ENCODE peak calls at places on chromosomes 16 and 17, in five cellular contexts. P is psoas muscle, M is RWPE1, C is right lobe of liver, X is brain microvascular endothelial cell. A is an unnamed sample.

GRCh38 chr17:30340957-30341356 is 7.1 kb upstream of the TMIGD1 start:
- DNase-seq in C (no peak), P (no peak), X (no peak), M (no peak), A (no peak)

GRCh38 chr16:8774208-8774607 is 23.2 kb downstream of the TMEM186 start:
- DNase-seq in P (no peak), M (no peak), C (no peak), X (no peak), A (no peak)

GRCh38 chr17:78796134-78796900 is 14.2 kb upstream of the CYTH1 start:
- DNase-seq in M (no peak), P (peak), C (no peak), X (no peak), A (no peak)

GRCh38 chr17:75774988-75775668 is 9.5 kb upstream of the UNK start:
- DNase-seq in M (no peak), P (peak), X (no peak), C (no peak), A (no peak)

GRCh38 chr17:68035131-68035522 is 408 bp upstream of the KPNA2 start:
- DNase-seq in M (no peak), C (peak), X (peak), P (peak), A (no peak)

GRCh38 chr17:81028506-81028858 is 6.5 kb upstream of the BAIAP2 start:
- DNase-seq in M (no peak), P (peak), X (no peak), C (no peak), A (no peak)

GRCh38 chr17:81991684-81992513 is 14.5 kb downstream of the ASPSCR1 start:
- DNase-seq in X (peak), M (peak), P (peak), C (peak), A (no peak)

GRCh38 chr16:85570213-85570734 is 42.8 kb upstream of the GSE1 start:
- DNase-seq in X (no peak), P (no peak), M (no peak), C (no peak), A (peak)

GRCh38 chr17:46765491-46765890 is 53.0 kb downstream of the WNT3 start:
- DNase-seq in P (no peak), M (no peak), C (no peak), X (no peak), A (no peak)

GRCh38 chr17:41678907-41679739 is 9.6 kb upstream of the EIF1 start:
- DNase-seq in M (no peak), X (no peak), P (peak), C (no peak), A (no peak)

GRCh38 chr17:18037482-18037881 is 1.5 kb downstream of the ATPAF2 start:
- DNase-seq in P (no peak), C (no peak), M (no peak), X (no peak), A (no peak)

GRCh38 chr16:12781777-12782176 is 21.9 kb downstream of the CPPED1 start:
- DNase-seq in P (no peak), M (no peak), C (no peak), X (no peak), A (no peak)

GRCh38 chr17:4966844-4967538 is 626 bp downstream of the SPAG7 start:
- DNase-seq in C (peak), P (peak), M (peak), X (peak), A (peak)

GRCh38 chr16:64455275-64455674 is 666.6 kb downstream of the CDH11 start:
- DNase-seq in C (no peak), M (no peak), X (no peak), P (no peak), A (no peak)

GRCh38 chr16:68246671-68247070 is 1.5 kb downstream of the PLA2G15 start:
- DNase-seq in M (no peak), P (peak), X (no peak), C (no peak), A (no peak)

GRCh38 chr16:66474750-66475199 is 47.7 kb downstream of the BEAN1 start:
- DNase-seq in X (no peak), C (no peak), P (no peak), M (no peak), A (peak)

GRCh38 chr16:12066823-12067222 is 90.3 kb downstream of the SNX29 start:
- DNase-seq in M (no peak), P (peak), C (no peak), X (no peak), A (no peak)

GRCh38 chr17:56978441-56979090 is 635 bp downstream of the SCPEP1 start:
- DNase-seq in X (no peak), M (no peak), C (no peak), P (no peak), A (peak)

GRCh38 chr17:77328823-77329740 is 188.3 kb downstream of the SEC14L1 start:
- DNase-seq in C (no peak), M (no peak), P (no peak), X (no peak), A (no peak)

GRCh38 chr16:3999479-3999868 is 116.8 kb downstream of the ADCY9 start:
- DNase-seq in M (no peak), X (peak), C (no peak), P (peak), A (no peak)

GRCh38 chr17:31517524-31517923 is 126.0 kb downstream of the RAB11FIP4 start:
- DNase-seq in C (no peak), X (no peak), P (no peak), M (peak), A (no peak)

GRCh38 chr16:68444058-68444657 is 4.2 kb downstream of the SMPD3 start:
- DNase-seq in P (no peak), C (peak), M (peak), X (peak), A (peak)

GRCh38 chr17:16189791-16190348 is 25.5 kb downstream of the NCOR1 start:
- DNase-seq in P (no peak), X (no peak), C (no peak), M (peak), A (no peak)

GRCh38 chr17:75338335-75338734 is 49.1 kb upstream of the SLC25A19 start:
- DNase-seq in C (no peak), P (no peak), X (no peak), M (no peak), A (no peak)

GRCh38 chr17:50153650-50154575 is 3.4 kb upstream of the PPP1R9B start:
- DNase-seq in C (no peak), X (no peak), M (peak), P (peak), A (no peak)

GRCh38 chr17:50152736-50153135 is 2.3 kb upstream of the PPP1R9B start:
- DNase-seq in M (no peak), P (peak), X (no peak), C (no peak), A (no peak)

GRCh38 chr17:50151041-50151936 is 812 bp upstream of the PPP1R9B start:
- DNase-seq in C (peak), X (peak), M (peak), P (peak), A (peak)

GRCh38 chr17:50150354-50151040 is at the start of gene PPP1R9B:
- DNase-seq in M (no peak), P (no peak), C (no peak), X (no peak), A (no peak)

DNA sequence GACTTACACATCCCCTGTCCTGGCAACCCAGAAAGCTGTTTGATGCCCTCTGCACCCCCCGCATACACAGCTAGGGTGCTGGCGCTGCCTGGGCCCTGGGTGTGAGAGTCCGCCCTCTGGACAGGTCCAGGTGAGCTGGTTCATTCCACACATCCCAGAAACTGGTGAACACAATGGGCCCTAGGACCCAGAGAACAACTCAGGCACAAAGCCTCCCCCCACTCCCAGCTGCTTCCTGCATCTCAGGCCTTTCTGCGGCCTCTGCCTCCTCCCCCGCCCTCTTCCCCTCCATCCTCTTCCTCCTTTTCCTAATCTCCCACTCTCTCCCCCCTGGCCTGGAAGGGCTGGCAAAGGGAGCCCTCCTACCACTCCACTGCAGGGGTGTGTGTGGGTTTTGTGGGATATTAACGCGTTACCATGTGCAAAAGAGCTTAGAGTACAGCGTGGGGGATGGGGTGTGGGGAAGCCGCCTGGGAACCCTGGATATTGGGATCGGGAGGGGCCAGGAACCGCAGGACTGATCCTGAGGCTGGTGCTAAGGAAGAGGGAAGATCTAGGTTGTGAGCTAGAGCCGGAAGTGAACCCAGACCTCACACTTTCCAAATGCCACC is 1.6 kb upstream of the PPP1R9B start:
- DNase-seq in M (peak), X (peak), P (peak), C (peak), A (peak)
- TF ChIP-seq CTCF in M (no peak), X (no peak), P (no peak), C (no peak), A (no peak)

GRCh38 chr17:49779730-49780220 is 8.7 kb upstream of the KAT7 start:
- DNase-seq in M (peak), P (no peak), C (no peak), X (peak), A (peak)
- TF ChIP-seq CTCF in M (peak), P (peak), C (peak), X (peak), A (peak)

GRCh38 chr17:19321481-19322128 is 40.9 kb downstream of the B9D1 start:
- DNase-seq in M (no peak), X (no peak), C (peak), P (no peak), A (no peak)
- TF ChIP-seq CTCF in M (no peak), X (peak), C (peak), P (no peak), A (no peak)

GRCh38 chr16:88924834-88925539 is 52.0 kb downstream of the CBFA2T3 start:
- DNase-seq in C (no peak), M (peak), P (peak), X (peak), A (peak)
- TF ChIP-seq CTCF in C (no peak), M (peak), P (peak), X (peak), A (peak)

GRCh38 chr16:87930456-87930855 is 5.9 kb downstream of the CA5A start:
- DNase-seq in M (no peak), C (no peak), X (no peak), P (no peak), A (no peak)
- TF ChIP-seq CTCF in M (no peak), C (peak), X (peak), P (no peak), A (peak)

GRCh38 chr17:48470388-48471034 is 40.5 kb upstream of the SKAP1 start:
- DNase-seq in X (no peak), C (no peak), P (no peak), M (no peak), A (no peak)
- TF ChIP-seq CTCF in X (peak), C (no peak), P (no peak), M (no peak), A (no peak)

DNA sequence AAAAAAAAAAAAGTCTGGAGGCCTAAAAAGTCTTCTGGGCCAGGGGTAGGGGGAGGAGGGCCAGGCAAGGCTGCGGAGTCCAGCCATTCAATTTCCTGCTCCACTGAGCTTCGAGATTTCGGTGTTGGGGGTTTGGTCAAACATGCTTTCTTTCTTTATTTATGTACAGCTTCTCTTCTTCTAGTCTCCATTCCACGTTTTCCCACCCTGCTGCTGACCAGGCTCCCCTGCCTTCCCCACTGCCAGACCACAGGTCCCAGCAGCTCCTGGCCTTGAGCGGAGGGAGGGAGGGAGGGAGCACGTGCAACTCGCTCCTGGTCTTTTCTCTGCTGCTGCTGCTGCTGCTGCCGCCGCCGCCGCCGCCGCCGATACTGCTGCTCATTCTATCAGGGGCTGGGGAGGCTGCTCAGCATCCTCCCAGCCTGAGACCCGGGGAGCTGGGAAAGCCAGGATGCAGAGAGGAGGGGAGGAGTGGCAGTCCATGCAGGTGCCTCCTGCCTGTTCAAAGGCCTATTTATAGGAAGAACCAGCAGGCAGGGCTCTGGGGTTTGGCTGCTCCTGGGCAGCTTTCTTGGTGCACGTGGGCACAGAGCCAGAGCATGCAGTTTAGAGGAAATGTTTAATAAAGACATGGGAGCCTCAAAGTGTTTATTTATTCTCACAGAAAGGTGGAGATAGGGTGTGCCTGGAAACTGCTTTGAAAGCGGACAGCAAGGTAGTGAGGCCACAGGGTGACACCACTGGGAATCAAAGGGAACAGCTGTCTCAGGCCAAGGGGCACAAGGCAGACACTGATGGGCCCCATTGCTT is 23.4 kb upstream of the ZFHX3 start:
- DNase-seq in P (peak), M (no peak), C (peak), X (no peak), A (no peak)
- TF ChIP-seq CTCF in P (no peak), M (no peak), C (no peak), X (no peak), A (no peak)

GRCh38 chr16:19213885-19214284 is 45.8 kb downstream of the SYT17 start:
- DNase-seq in X (no peak), P (no peak), C (no peak), M (no peak), A (no peak)

GRCh38 chr16:19212059-19212458 is 44.0 kb downstream of the SYT17 start:
- DNase-seq in X (no peak), C (no peak), M (no peak), P (no peak), A (no peak)

GRCh38 chr16:19215705-19216104 is 47.7 kb downstream of the SYT17 start:
- DNase-seq in P (no peak), M (no peak), X (no peak), C (no peak), A (no peak)

GRCh38 chr16:19210175-19210924 is 42.3 kb downstream of the SYT17 start:
- DNase-seq in X (no peak), C (no peak), M (no peak), P (no peak), A (peak)

GRCh38 chr16:19210968-19211367 is 42.9 kb downstream of the SYT17 start:
- DNase-seq in X (no peak), P (no peak), M (no peak), C (no peak), A (peak)
- TF ChIP-seq CTCF in X (no peak), P (no peak), M (no peak), C (no peak), A (no peak)

A was measured in GM20000.